ENCODE peak calls at places on chromosomes 7 and 10, in seven cellular contexts. L is HCT116, H is tibial artery, Y is ovary, A is IMR-90, D is kidney, M is heart right ventricle. T is an unnamed sample. For H3K4me1, the result is how much of the 10 kb centered on the place peaks cover.

GRCh38 chr7:49852619-49853462 is 79.4 kb downstream of the VWC2 start:
- DNase-seq in Y (peak), A (peak), M (no peak), D (no peak), H (no peak), L (peak), T (no peak)

GRCh38 chr10:112361951-112362770 is 11.8 kb upstream of the ACSL5 start:
- DNase-seq in A (peak), M (peak), Y (no peak), H (peak), L (no peak), D (no peak), T (no peak)

GRCh38 chr10:61828788-61829187 is 72.7 kb upstream of the ARID5B start:
- DNase-seq in M (no peak), L (no peak), H (no peak), Y (no peak), A (no peak), D (no peak), T (no peak)

GRCh38 chr7:155356323-155357105 is 58.8 kb downstream of the INSIG1 start:
- DNase-seq in L (peak), A (no peak), D (peak), Y (no peak), H (peak), M (no peak), T (no peak)

GRCh38 chr7:91408388-91409154 is 144.3 kb downstream of the FZD1 start:
- DNase-seq in M (no peak), Y (no peak), A (no peak), D (no peak), H (no peak), L (no peak), T (no peak)

GRCh38 chr10:19874791-19875190 is 58.6 kb downstream of the PLXDC2 start:
- DNase-seq in A (no peak), D (no peak), Y (no peak), L (no peak), M (no peak), H (no peak), T (no peak)

GRCh38 chr10:92463582-92463981 is 110.3 kb downstream of the IDE start:
- DNase-seq in H (no peak), M (no peak), D (no peak), Y (no peak), A (no peak), L (no peak), T (no peak)

GRCh38 chr7:54615-55014 is 137.8 kb upstream of the FAM20C start:
- DNase-seq in M (no peak), Y (no peak), D (no peak), A (no peak), H (no peak), L (no peak), T (peak)

GRCh38 chr10:72077275-72077990 is 10.9 kb downstream of the SPOCK2 start:
- DNase-seq in A (no peak), Y (peak), H (no peak), D (no peak), L (no peak), M (no peak), T (no peak)

GRCh38 chr7:115429918-115430317 is 508.0 kb downstream of the MDFIC start:
- DNase-seq in Y (no peak), H (no peak), D (no peak), M (no peak), A (no peak), L (no peak), T (no peak)

GRCh38 chr7:11212816-11213215 is 239.1 kb downstream of the PHF14 start:
- DNase-seq in L (no peak), M (no peak), Y (no peak), D (no peak), H (no peak), A (peak), T (no peak)

GRCh38 chr10:17652585-17652984 is 8.6 kb downstream of the STAM start:
- DNase-seq in H (no peak), D (no peak), Y (no peak), L (no peak), A (peak), M (no peak), T (no peak)

GRCh38 chr7:120272896-120273475 is at the start of gene KCND2:
- DNase-seq in L (no peak), H (no peak), A (no peak), Y (peak), D (peak), M (no peak), T (no peak)

GRCh38 chr7:124566576-124566975 is 199.0 kb downstream of the GPR37 start:
- DNase-seq in Y (no peak), M (no peak), L (no peak), H (no peak), D (no peak), A (peak), T (no peak)

GRCh38 chr10:59991661-59992060 is 85.3 kb upstream of the CCDC6 start:
- DNase-seq in M (no peak), D (no peak), A (no peak), Y (no peak), H (peak), L (peak), T (peak)

GRCh38 chr10:22002531-22003110 is 909 bp downstream of the DNAJC1 start:
- DNase-seq in L (no peak), H (no peak), M (no peak), A (peak), Y (no peak), D (no peak), T (no peak)

GRCh38 chr7:96709381-96710228 is at the start of gene SEM1:
- DNase-seq in D (peak), H (peak), A (peak), Y (peak), M (peak), L (peak), T (peak)

GRCh38 chr10:90912176-90912575 is 8.7 kb downstream of the ANKRD1 start:
- DNase-seq in D (no peak), Y (no peak), A (no peak), H (no peak), M (no peak), L (no peak), T (no peak)

GRCh38 chr10:42876476-42876875 is 93.9 kb downstream of the BMS1 start:
- DNase-seq in Y (no peak), H (no peak), D (no peak), M (no peak), L (no peak), A (no peak), T (no peak)

GRCh38 chr10:44278669-44279337 is 106.1 kb downstream of the CXCL12 start:
- DNase-seq in M (no peak), H (no peak), A (peak), L (no peak), Y (no peak), D (no peak), T (no peak)

GRCh38 chr10:97319671-97320479 is 804 bp downstream of the FRAT1 start:
- DNase-seq in H (no peak), L (no peak), D (peak), M (peak), A (no peak), Y (peak), T (no peak)

GRCh38 chr7:65800890-65801341 is 72.0 kb upstream of the VKORC1L1 start:
- DNase-seq in D (no peak), M (no peak), A (no peak), L (no peak), Y (no peak), H (no peak), T (no peak)

GRCh38 chr10:91575044-91575610 is 57.7 kb downstream of the PPP1R3C start:
- DNase-seq in L (no peak), A (no peak), D (no peak), M (no peak), Y (no peak), H (no peak), T (no peak)

GRCh38 chr10:102593074-102593803 is 51.0 kb upstream of the TRIM8 start:
- DNase-seq in Y (no peak), D (no peak), A (peak), M (no peak), L (no peak), H (no peak), T (no peak)

GRCh38 chr10:58319599-58319998 is 15.2 kb upstream of the UBE2D1 start:
- DNase-seq in Y (no peak), M (no peak), A (no peak), D (no peak), L (no peak), H (no peak), T (no peak)

GRCh38 chr7:107564553-107565298 is 955 bp downstream of the DUS4L start:
- DNase-seq in D (no peak), H (no peak), Y (no peak), L (peak), M (no peak), A (peak), T (no peak)
- TF ChIP-seq CTCF in D (no peak), H (no peak), Y (no peak), L (no peak), M (no peak), A (peak), T (no peak)

GRCh38 chr7:130270947-130271790 is 4.5 kb downstream of the CPA2 start:
- DNase-seq in H (no peak), A (no peak), Y (no peak), M (no peak), D (no peak), L (no peak), T (no peak)
- H3K4me1 ChIP-seq in H (under half), A (under half), Y (under half), M (under half), D (under half), L (under half), T (under half)

DNA sequence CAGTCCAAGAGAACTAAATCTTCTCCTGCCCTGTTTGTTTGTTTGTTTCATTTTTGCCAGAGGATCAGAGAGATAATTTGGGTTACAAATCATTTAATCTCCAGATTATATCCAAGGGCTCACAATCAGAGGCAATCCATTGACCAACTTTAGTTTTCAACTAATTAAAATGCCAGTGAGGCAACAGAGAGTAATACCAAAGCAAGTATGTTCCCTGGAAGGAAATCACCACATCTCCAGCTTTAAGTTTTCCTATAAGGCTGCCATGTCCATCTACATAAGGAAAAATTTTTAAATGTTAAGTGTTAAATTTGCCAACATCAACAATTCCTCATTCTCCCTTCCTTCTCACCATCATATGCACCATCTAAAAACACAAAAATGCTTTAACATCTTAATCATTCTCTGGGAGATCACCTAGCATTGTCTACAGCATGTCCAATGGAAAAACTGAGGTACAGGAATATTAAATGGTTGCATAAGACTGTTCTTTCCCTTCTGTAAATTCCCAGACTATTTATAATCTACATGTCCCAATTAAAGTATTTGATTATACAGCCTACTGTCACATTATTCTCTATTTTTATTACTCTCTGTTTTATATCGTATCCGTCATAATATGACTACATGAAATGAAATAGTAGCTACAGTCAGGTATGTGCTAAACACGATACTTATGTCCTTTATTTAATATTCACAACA is 14.1 kb downstream of the USP54 start:
- DNase-seq in M (no peak), A (no peak), H (no peak), L (no peak), Y (no peak), D (no peak), T (no peak)
- H3K27ac ChIP-seq in M (peak), A (no peak), H (peak), L (no peak), Y (peak), D (peak), T (peak)

DNA sequence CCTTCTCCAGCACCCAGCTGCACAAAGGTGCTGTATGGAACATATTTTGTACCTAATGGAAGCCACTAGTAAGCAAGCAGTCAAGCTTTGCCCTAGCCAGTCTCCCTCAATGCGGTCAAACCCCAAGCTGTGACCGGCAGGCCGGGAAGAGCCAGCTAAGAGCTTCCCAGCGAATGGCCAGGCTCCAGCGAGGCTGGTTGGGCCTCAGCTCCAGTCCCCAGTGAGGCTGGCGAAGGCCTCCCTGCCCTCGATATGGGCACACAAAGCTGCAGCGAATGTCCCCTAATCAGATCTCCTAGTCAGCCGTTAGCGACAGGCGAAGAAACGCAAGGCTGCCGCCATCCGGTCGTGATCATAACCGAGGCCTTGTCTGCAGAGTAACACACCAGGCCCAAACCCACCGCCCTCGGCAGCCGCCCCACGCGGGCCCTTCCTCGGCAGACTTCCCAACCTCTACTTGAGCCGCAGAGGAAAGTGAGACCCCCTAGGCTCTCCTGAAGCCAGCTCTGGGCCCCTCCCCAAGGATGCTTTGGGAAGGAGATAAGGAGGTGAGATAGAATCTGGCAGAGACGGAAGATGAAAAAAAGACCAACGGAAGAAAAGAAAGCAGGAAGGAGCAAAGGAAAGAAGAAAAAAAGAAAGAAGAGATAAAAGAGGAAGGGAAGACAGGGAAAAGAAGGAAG is 3.1 kb upstream of the HOXA9 start:
- DNase-seq in Y (no peak), L (no peak), D (peak), A (no peak), H (no peak), M (no peak), T (no peak)
- TF ChIP-seq CTCF in Y (no peak), L (peak), D (no peak), A (no peak), H (peak), M (no peak), T (no peak)

DNA sequence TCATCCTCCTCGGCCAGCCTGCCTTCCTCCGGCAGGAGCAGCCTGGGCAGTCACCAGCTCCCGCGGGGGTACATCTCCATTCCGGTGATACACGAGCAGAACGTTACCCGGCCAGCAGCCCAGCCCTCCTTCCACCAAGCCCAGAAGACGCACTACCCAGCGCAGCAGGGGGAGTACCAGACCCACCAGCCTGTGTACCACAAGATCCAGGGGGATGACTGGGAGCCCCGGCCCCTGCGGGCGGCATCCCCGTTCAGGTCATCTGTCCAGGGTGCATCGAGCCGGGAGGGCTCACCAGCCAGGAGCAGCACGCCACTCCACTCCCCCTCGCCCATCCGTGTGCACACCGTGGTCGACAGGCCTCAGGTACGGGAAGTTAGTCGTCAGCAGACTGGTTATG is 21.1 kb downstream of the BAG3 start:
- DNase-seq in L (no peak), D (no peak), Y (no peak), A (no peak), H (no peak), M (no peak), T (no peak)
- H3K4me1 ChIP-seq in L (under half), D (under half), Y (under half), A (under half), H (under half), M (under half), T (under half)

DNA sequence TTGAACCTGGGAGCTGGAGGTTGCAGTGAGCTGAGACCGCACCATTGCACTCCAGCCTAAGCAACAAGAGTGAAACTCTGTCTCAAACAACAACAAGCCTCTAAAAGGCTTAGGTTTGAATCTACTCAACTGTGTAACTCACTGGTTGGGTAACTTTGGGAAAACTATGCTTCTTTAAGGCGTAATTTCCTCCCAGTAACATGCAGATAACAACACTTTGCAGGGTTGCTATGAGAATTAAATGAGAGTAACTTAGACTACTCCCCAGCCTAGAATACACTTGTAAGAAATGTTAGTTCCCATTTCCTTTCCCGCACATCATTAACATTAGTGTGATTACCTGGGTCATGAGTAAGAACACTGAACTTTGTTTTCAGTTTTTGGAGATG is 5.4 kb upstream of the MYPN start:
- DNase-seq in Y (no peak), M (no peak), A (no peak), D (no peak), H (no peak), L (no peak), T (no peak)
- H3K27ac ChIP-seq in Y (no peak), M (no peak), A (no peak), D (no peak), H (no peak), L (no peak), T (no peak)

GRCh38 chr10:70539471-70539870 is 60.9 kb downstream of the PALD1 start:
- DNase-seq in H (no peak), Y (no peak), D (no peak), L (no peak), A (no peak), M (no peak), T (no peak)

GRCh38 chr10:70538195-70538520 is 59.6 kb downstream of the PALD1 start:
- DNase-seq in Y (no peak), M (no peak), D (no peak), A (no peak), L (no peak), H (no peak), T (no peak)

GRCh38 chr10:70538731-70539338 is 60.3 kb downstream of the PALD1 start:
- DNase-seq in L (no peak), M (no peak), D (no peak), A (no peak), H (no peak), Y (no peak), T (no peak)

GRCh38 chr10:70536196-70536920 is 57.8 kb downstream of the PALD1 start:
- DNase-seq in D (no peak), M (no peak), A (no peak), H (no peak), L (no peak), Y (no peak), T (no peak)

DNA sequence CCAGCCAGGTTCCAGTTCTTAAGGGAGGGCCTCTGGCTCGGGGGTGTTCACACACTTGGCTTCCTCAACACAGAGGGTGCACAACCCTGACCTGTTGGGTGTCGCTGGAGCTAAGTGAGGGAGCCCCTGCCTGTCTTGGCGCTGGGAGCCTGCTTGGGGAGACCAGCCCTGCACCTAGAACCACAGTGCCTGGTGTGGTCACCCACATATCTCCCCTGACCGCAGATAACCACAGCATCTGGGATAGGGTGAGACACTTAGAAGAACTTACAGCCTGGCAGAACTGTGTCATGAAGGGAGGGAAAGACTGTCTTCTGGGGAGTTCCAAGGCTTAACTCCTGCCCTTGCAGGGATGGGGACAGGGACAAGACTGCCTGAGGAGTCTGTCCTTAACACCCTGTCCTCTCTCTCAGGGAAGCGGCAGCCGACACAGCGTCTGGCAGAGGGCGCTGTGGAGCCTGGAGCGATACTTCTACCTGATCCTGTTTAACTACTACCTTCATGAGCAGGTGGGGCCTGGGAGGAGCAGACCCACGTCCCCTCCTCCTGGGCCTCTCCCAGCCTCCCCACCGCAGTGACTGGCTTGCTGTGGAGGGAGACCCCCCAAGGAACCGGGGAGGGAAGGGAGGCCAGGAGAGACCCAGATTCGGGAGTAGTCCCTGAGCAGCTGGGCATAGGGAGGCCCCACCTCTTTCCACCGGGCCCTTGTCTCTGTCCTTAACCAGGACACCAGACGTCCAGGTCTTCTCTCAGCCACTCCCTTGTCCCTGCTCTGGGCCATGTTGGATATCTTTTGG is 59.0 kb downstream of the PALD1 start:
- DNase-seq in Y (no peak), A (no peak), L (no peak), D (no peak), M (no peak), H (no peak), T (no peak)
- TF ChIP-seq CTCF in Y (no peak), A (peak), L (peak), D (no peak), M (peak), H (peak), T (peak)

DNA sequence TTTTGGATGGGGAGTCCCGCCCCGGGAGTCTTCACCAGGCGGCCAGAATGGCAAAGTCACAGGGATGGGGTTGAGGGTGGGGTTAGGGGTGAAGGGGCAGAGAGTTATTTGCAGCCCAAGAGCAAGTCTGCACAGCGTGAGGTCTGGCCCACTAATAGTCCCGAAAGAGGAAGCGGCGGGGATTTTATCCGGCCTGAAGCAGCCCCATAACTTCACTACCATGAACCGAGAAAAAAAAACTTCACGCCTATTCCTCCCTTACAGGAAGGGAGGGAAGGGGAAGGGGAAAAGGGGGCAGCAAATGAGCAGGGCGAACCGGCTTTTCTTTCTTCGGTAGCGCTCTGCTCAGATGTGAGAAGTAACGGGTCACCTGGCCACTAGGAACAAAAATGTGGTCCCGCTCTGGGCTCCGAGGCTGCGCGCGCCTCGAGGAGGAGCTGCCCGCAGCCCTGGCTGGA is 709 bp downstream of the ITPRIP start:
- DNase-seq in D (no peak), H (no peak), L (no peak), A (peak), Y (peak), M (no peak), T (no peak)
- H3K4me1 ChIP-seq in D (under half), H (under half), L (half or more), A (under half), Y (under half), M (half or more), T (under half)

T was measured in ascending aorta.